ENCODE peak calls at places on chromosomes 4 and X, in nine cellular contexts. H, G, L, K, P, U, C, B and I are unnamed samples.
A peak's percentile ranks its signal among the peaks of the same experiment; 100 is the strongest.

GRCh38 chr4:3644849-3645627 is 112.8 kb upstream of the LRPAP1 start:
- DNase-seq in H (no peak), G (no peak), L (peak; percentile 53), K (no peak), P (no peak), U (no peak), C (peak; percentile 77), B (no peak), I (no peak)

GRCh38 chrX:119303137-119303536 is 67.1 kb downstream of the PGRMC1 start:
- DNase-seq in H (no peak), G (no peak), L (no peak), K (no peak), P (no peak), U (no peak), C (no peak), B (no peak), I (no peak)

GRCh38 chrX:150694738-150695410 is 1.7 kb downstream of the MTMR1 start:
- DNase-seq in H (peak; percentile 25), G (no peak), L (no peak), K (no peak), P (no peak), U (no peak), C (no peak), B (no peak), I (no peak)

GRCh38 chr4:10273030-10273429 is 156.4 kb upstream of the WDR1 start:
- DNase-seq in H (no peak), G (no peak), L (peak; percentile 54), K (no peak), P (no peak), U (no peak), C (peak; percentile 11), B (no peak), I (no peak)

GRCh38 chrX:15269618-15270521 is at the start of gene ASB9:
- DNase-seq in H (no peak), G (no peak), L (peak; percentile 94), K (peak; percentile 41), P (no peak), U (no peak), C (peak; percentile 60), B (peak; percentile 77), I (no peak)

GRCh38 chrX:119459181-119459580 is 9.1 kb upstream of the SLC25A5 start:
- DNase-seq in H (no peak), G (no peak), L (peak; percentile 65), K (no peak), P (no peak), U (no peak), C (peak; percentile 37), B (no peak), I (no peak)

GRCh38 chr4:76562161-76562560 is 127.1 kb downstream of the SHROOM3 start:
- DNase-seq in H (no peak), G (no peak), L (peak; percentile 87), K (no peak), P (no peak), U (no peak), C (peak; percentile 58), B (peak; percentile 91), I (no peak)

GRCh38 chr4:107896158-107896645 is 35.1 kb upstream of the CYP2U1 start:
- DNase-seq in H (no peak), G (no peak), L (peak; percentile 96), K (no peak), P (no peak), U (no peak), C (peak; percentile 77), B (peak; percentile 98), I (no peak)

GRCh38 chr4:88818650-88819470 is 121.2 kb upstream of the NAP1L5 start:
- DNase-seq in H (peak; percentile 52), G (peak; percentile 27), L (peak; percentile 44), K (no peak), P (no peak), U (peak; percentile 42), C (peak; percentile 28), B (peak; percentile 62), I (peak; percentile 11)

GRCh38 chr4:73851293-73851692 is 1.8 kb upstream of the PF4V1 start:
- DNase-seq in H (no peak), G (no peak), L (no peak), K (no peak), P (no peak), U (no peak), C (no peak), B (no peak), I (no peak)

GRCh38 chr4:155807021-155807420 is 48.2 kb downstream of the GUCY1B1 start:
- DNase-seq in H (no peak), G (no peak), L (peak; percentile 7), K (no peak), P (no peak), U (no peak), C (peak; percentile 49), B (peak; percentile 56), I (no peak)